ENCODE peak calls at places on chromosomes 13 and 19, in nine cellular contexts. One of them, this sample, is unnamed.

GRCh38 chr19:44689290-44690130 is 9.4 kb upstream of the CEACAM16 start:
- DNase-seq in stimulated activated CD4-positive, alpha-beta T cell treated with anti-CD3 and anti-CD28 coated beads, Interleukin-2, amount 100 ng/mL, for 24 hours: peak
- DNase-seq in RKO: peak
- DNase-seq in prostate gland: peak
- DNase-seq in HT1080: peak
- DNase-seq in nucleus accumbens: peak
- DNase-seq in omental fat pad: peak
- DNase-seq in anterior cingulate cortex: peak
- DNase-seq in effector memory CD8-positive, alpha-beta T cell: peak
- DNase-seq in this sample: peak

GRCh38 chr13:44921478-44921877 is 67.8 kb downstream of the NUFIP1 start:
- DNase-seq in HT1080: no peak
- DNase-seq in anterior cingulate cortex: no peak
- DNase-seq in omental fat pad: no peak
- DNase-seq in nucleus accumbens: no peak
- DNase-seq in prostate gland: no peak
- DNase-seq in stimulated activated CD4-positive, alpha-beta T cell treated with anti-CD3 and anti-CD28 coated beads, Interleukin-2, amount 100 ng/mL, for 24 hours: no peak
- DNase-seq in effector memory CD8-positive, alpha-beta T cell: no peak
- DNase-seq in RKO: no peak
- DNase-seq in this sample: no peak

GRCh38 chr13:80276371-80277289 is 64.3 kb downstream of the SPRY2 start:
- DNase-seq in omental fat pad: no peak
- DNase-seq in nucleus accumbens: no peak
- DNase-seq in stimulated activated CD4-positive, alpha-beta T cell treated with anti-CD3 and anti-CD28 coated beads, Interleukin-2, amount 100 ng/mL, for 24 hours: no peak
- DNase-seq in RKO: no peak
- DNase-seq in prostate gland: no peak
- DNase-seq in HT1080: peak
- DNase-seq in anterior cingulate cortex: peak
- DNase-seq in effector memory CD8-positive, alpha-beta T cell: no peak
- DNase-seq in this sample: peak

GRCh38 chr19:4393947-4394590 is 6.3 kb downstream of the SH3GL1 start:
- DNase-seq in nucleus accumbens: no peak
- DNase-seq in prostate gland: no peak
- DNase-seq in RKO: no peak
- DNase-seq in anterior cingulate cortex: no peak
- DNase-seq in effector memory CD8-positive, alpha-beta T cell: no peak
- DNase-seq in HT1080: no peak
- DNase-seq in stimulated activated CD4-positive, alpha-beta T cell treated with anti-CD3 and anti-CD28 coated beads, Interleukin-2, amount 100 ng/mL, for 24 hours: no peak
- DNase-seq in omental fat pad: no peak
- DNase-seq in this sample: no peak

GRCh38 chr19:18438331-18439024 is 545 bp upstream of the ISYNA1 start:
- DNase-seq in prostate gland: peak
- DNase-seq in effector memory CD8-positive, alpha-beta T cell: peak
- DNase-seq in omental fat pad: no peak
- DNase-seq in HT1080: no peak
- DNase-seq in RKO: no peak
- DNase-seq in anterior cingulate cortex: no peak
- DNase-seq in stimulated activated CD4-positive, alpha-beta T cell treated with anti-CD3 and anti-CD28 coated beads, Interleukin-2, amount 100 ng/mL, for 24 hours: no peak
- DNase-seq in nucleus accumbens: no peak
- DNase-seq in this sample: no peak

GRCh38 chr19:11091343-11092153 is 2.3 kb downstream of the LDLR start:
- DNase-seq in prostate gland: peak
- DNase-seq in omental fat pad: no peak
- DNase-seq in anterior cingulate cortex: peak
- DNase-seq in nucleus accumbens: no peak
- DNase-seq in effector memory CD8-positive, alpha-beta T cell: peak
- DNase-seq in HT1080: peak
- DNase-seq in stimulated activated CD4-positive, alpha-beta T cell treated with anti-CD3 and anti-CD28 coated beads, Interleukin-2, amount 100 ng/mL, for 24 hours: peak
- DNase-seq in RKO: peak
- DNase-seq in this sample: no peak

GRCh38 chr13:73082471-73082870 is 23.7 kb downstream of the KLF5 start:
- DNase-seq in nucleus accumbens: no peak
- DNase-seq in HT1080: no peak
- DNase-seq in effector memory CD8-positive, alpha-beta T cell: no peak
- DNase-seq in stimulated activated CD4-positive, alpha-beta T cell treated with anti-CD3 and anti-CD28 coated beads, Interleukin-2, amount 100 ng/mL, for 24 hours: no peak
- DNase-seq in omental fat pad: no peak
- DNase-seq in prostate gland: no peak
- DNase-seq in anterior cingulate cortex: no peak
- DNase-seq in RKO: no peak
- DNase-seq in this sample: no peak

GRCh38 chr13:19822673-19823072 is 39.9 kb upstream of the PSPC1 start:
- DNase-seq in effector memory CD8-positive, alpha-beta T cell: no peak
- DNase-seq in omental fat pad: no peak
- DNase-seq in nucleus accumbens: no peak
- DNase-seq in anterior cingulate cortex: no peak
- DNase-seq in HT1080: no peak
- DNase-seq in prostate gland: no peak
- DNase-seq in RKO: no peak
- DNase-seq in stimulated activated CD4-positive, alpha-beta T cell treated with anti-CD3 and anti-CD28 coated beads, Interleukin-2, amount 100 ng/mL, for 24 hours: no peak
- DNase-seq in this sample: no peak

GRCh38 chr13:37136187-37136586 is 30.7 kb upstream of the CSNK1A1L start:
- DNase-seq in nucleus accumbens: no peak
- DNase-seq in stimulated activated CD4-positive, alpha-beta T cell treated with anti-CD3 and anti-CD28 coated beads, Interleukin-2, amount 100 ng/mL, for 24 hours: no peak
- DNase-seq in RKO: no peak
- DNase-seq in HT1080: no peak
- DNase-seq in prostate gland: no peak
- DNase-seq in effector memory CD8-positive, alpha-beta T cell: no peak
- DNase-seq in omental fat pad: no peak
- DNase-seq in anterior cingulate cortex: no peak
- DNase-seq in this sample: no peak

GRCh38 chr19:53195265-53195879 is 2.2 kb upstream of the ZNF665 start:
- DNase-seq in HT1080: peak
- DNase-seq in anterior cingulate cortex: peak
- DNase-seq in stimulated activated CD4-positive, alpha-beta T cell treated with anti-CD3 and anti-CD28 coated beads, Interleukin-2, amount 100 ng/mL, for 24 hours: peak
- DNase-seq in nucleus accumbens: peak
- DNase-seq in prostate gland: peak
- DNase-seq in RKO: peak
- DNase-seq in effector memory CD8-positive, alpha-beta T cell: peak
- DNase-seq in omental fat pad: peak
- DNase-seq in this sample: peak

GRCh38 chr13:98411617-98412310 is 165.1 kb downstream of the STK24 start:
- DNase-seq in omental fat pad: no peak
- DNase-seq in effector memory CD8-positive, alpha-beta T cell: no peak
- DNase-seq in stimulated activated CD4-positive, alpha-beta T cell treated with anti-CD3 and anti-CD28 coated beads, Interleukin-2, amount 100 ng/mL, for 24 hours: no peak
- DNase-seq in HT1080: no peak
- DNase-seq in RKO: no peak
- DNase-seq in nucleus accumbens: no peak
- DNase-seq in anterior cingulate cortex: no peak
- DNase-seq in prostate gland: no peak
- DNase-seq in this sample: no peak

GRCh38 chr19:33368074-33368864 is 5.2 kb upstream of the CEBPG start:
- DNase-seq in stimulated activated CD4-positive, alpha-beta T cell treated with anti-CD3 and anti-CD28 coated beads, Interleukin-2, amount 100 ng/mL, for 24 hours: no peak
- DNase-seq in HT1080: peak
- DNase-seq in effector memory CD8-positive, alpha-beta T cell: no peak
- DNase-seq in prostate gland: no peak
- DNase-seq in nucleus accumbens: no peak
- DNase-seq in RKO: peak
- DNase-seq in omental fat pad: no peak
- DNase-seq in anterior cingulate cortex: no peak
- DNase-seq in this sample: no peak

GRCh38 chr19:46426506-46427162 is 2.1 kb downstream of the PNMA8C start:
- DNase-seq in nucleus accumbens: peak
- DNase-seq in prostate gland: peak
- DNase-seq in omental fat pad: no peak
- DNase-seq in RKO: no peak
- DNase-seq in HT1080: peak
- DNase-seq in anterior cingulate cortex: peak
- DNase-seq in effector memory CD8-positive, alpha-beta T cell: no peak
- DNase-seq in stimulated activated CD4-positive, alpha-beta T cell treated with anti-CD3 and anti-CD28 coated beads, Interleukin-2, amount 100 ng/mL, for 24 hours: peak
- DNase-seq in this sample: peak

GRCh38 chr13:74629985-74630384 is 495.8 kb upstream of the KLF12 start:
- DNase-seq in HT1080: no peak
- DNase-seq in omental fat pad: no peak
- DNase-seq in stimulated activated CD4-positive, alpha-beta T cell treated with anti-CD3 and anti-CD28 coated beads, Interleukin-2, amount 100 ng/mL, for 24 hours: no peak
- DNase-seq in prostate gland: no peak
- DNase-seq in nucleus accumbens: no peak
- DNase-seq in anterior cingulate cortex: no peak
- DNase-seq in RKO: no peak
- DNase-seq in effector memory CD8-positive, alpha-beta T cell: no peak
- DNase-seq in this sample: no peak

GRCh38 chr19:35225951-35226350 is 2.6 kb downstream of the FAM187B start:
- DNase-seq in stimulated activated CD4-positive, alpha-beta T cell treated with anti-CD3 and anti-CD28 coated beads, Interleukin-2, amount 100 ng/mL, for 24 hours: no peak
- DNase-seq in prostate gland: no peak
- DNase-seq in effector memory CD8-positive, alpha-beta T cell: no peak
- DNase-seq in HT1080: no peak
- DNase-seq in nucleus accumbens: no peak
- DNase-seq in anterior cingulate cortex: no peak
- DNase-seq in omental fat pad: no peak
- DNase-seq in RKO: no peak
- DNase-seq in this sample: no peak

GRCh38 chr19:50205681-50206138 is 2.3 kb downstream of the MYH14 start:
- DNase-seq in prostate gland: peak
- DNase-seq in nucleus accumbens: no peak
- DNase-seq in stimulated activated CD4-positive, alpha-beta T cell treated with anti-CD3 and anti-CD28 coated beads, Interleukin-2, amount 100 ng/mL, for 24 hours: no peak
- DNase-seq in anterior cingulate cortex: no peak
- DNase-seq in HT1080: no peak
- DNase-seq in effector memory CD8-positive, alpha-beta T cell: no peak
- DNase-seq in omental fat pad: no peak
- DNase-seq in RKO: no peak
- DNase-seq in this sample: no peak

GRCh38 chr13:38879278-38879677 is 111.4 kb downstream of the STOML3 start:
- DNase-seq in prostate gland: no peak
- DNase-seq in RKO: no peak
- DNase-seq in anterior cingulate cortex: no peak
- DNase-seq in nucleus accumbens: no peak
- DNase-seq in stimulated activated CD4-positive, alpha-beta T cell treated with anti-CD3 and anti-CD28 coated beads, Interleukin-2, amount 100 ng/mL, for 24 hours: no peak
- DNase-seq in effector memory CD8-positive, alpha-beta T cell: no peak
- DNase-seq in omental fat pad: no peak
- DNase-seq in HT1080: no peak
- DNase-seq in this sample: no peak

GRCh38 chr19:42132030-42132628 is at the start of gene POU2F2:
- DNase-seq in RKO: no peak
- DNase-seq in HT1080: peak
- DNase-seq in nucleus accumbens: no peak
- DNase-seq in anterior cingulate cortex: no peak
- DNase-seq in prostate gland: no peak
- DNase-seq in effector memory CD8-positive, alpha-beta T cell: peak
- DNase-seq in omental fat pad: no peak
- DNase-seq in stimulated activated CD4-positive, alpha-beta T cell treated with anti-CD3 and anti-CD28 coated beads, Interleukin-2, amount 100 ng/mL, for 24 hours: peak
- DNase-seq in this sample: no peak

GRCh38 chr13:100657881-100658315 is 16.7 kb downstream of the TMTC4 start:
- DNase-seq in RKO: no peak
- DNase-seq in prostate gland: no peak
- DNase-seq in anterior cingulate cortex: peak
- DNase-seq in omental fat pad: no peak
- DNase-seq in HT1080: no peak
- DNase-seq in nucleus accumbens: peak
- DNase-seq in stimulated activated CD4-positive, alpha-beta T cell treated with anti-CD3 and anti-CD28 coated beads, Interleukin-2, amount 100 ng/mL, for 24 hours: no peak
- DNase-seq in effector memory CD8-positive, alpha-beta T cell: no peak
- DNase-seq in this sample: peak

GRCh38 chr13:111174377-111174776 is 59.3 kb downstream of the ARHGEF7 start:
- DNase-seq in RKO: no peak
- DNase-seq in effector memory CD8-positive, alpha-beta T cell: no peak
- DNase-seq in HT1080: no peak
- DNase-seq in omental fat pad: no peak
- DNase-seq in prostate gland: no peak
- DNase-seq in nucleus accumbens: no peak
- DNase-seq in anterior cingulate cortex: no peak
- DNase-seq in stimulated activated CD4-positive, alpha-beta T cell treated with anti-CD3 and anti-CD28 coated beads, Interleukin-2, amount 100 ng/mL, for 24 hours: no peak
- DNase-seq in this sample: no peak

GRCh38 chr19:7654401-7654800 is 14.4 kb upstream of the RETN start:
- DNase-seq in effector memory CD8-positive, alpha-beta T cell: no peak
- DNase-seq in prostate gland: no peak
- DNase-seq in nucleus accumbens: no peak
- DNase-seq in omental fat pad: no peak
- DNase-seq in anterior cingulate cortex: no peak
- DNase-seq in stimulated activated CD4-positive, alpha-beta T cell treated with anti-CD3 and anti-CD28 coated beads, Interleukin-2, amount 100 ng/mL, for 24 hours: no peak
- DNase-seq in RKO: no peak
- DNase-seq in HT1080: no peak
- DNase-seq in this sample: no peak

GRCh38 chr19:54189020-54189667 is at the start of gene MBOAT7:
- DNase-seq in anterior cingulate cortex: no peak
- DNase-seq in effector memory CD8-positive, alpha-beta T cell: no peak
- DNase-seq in nucleus accumbens: no peak
- DNase-seq in prostate gland: no peak
- DNase-seq in stimulated activated CD4-positive, alpha-beta T cell treated with anti-CD3 and anti-CD28 coated beads, Interleukin-2, amount 100 ng/mL, for 24 hours: no peak
- DNase-seq in HT1080: no peak
- DNase-seq in omental fat pad: no peak
- DNase-seq in RKO: no peak
- DNase-seq in this sample: no peak

GRCh38 chr19:22140356-22140755 is 56.4 kb downstream of the ZNF676 start:
- DNase-seq in prostate gland: no peak
- DNase-seq in effector memory CD8-positive, alpha-beta T cell: no peak
- DNase-seq in nucleus accumbens: no peak
- DNase-seq in anterior cingulate cortex: no peak
- DNase-seq in stimulated activated CD4-positive, alpha-beta T cell treated with anti-CD3 and anti-CD28 coated beads, Interleukin-2, amount 100 ng/mL, for 24 hours: no peak
- DNase-seq in RKO: no peak
- DNase-seq in omental fat pad: no peak
- DNase-seq in HT1080: no peak
- DNase-seq in this sample: no peak

GRCh38 chr19:17471410-17472125 is 1.2 kb downstream of the SLC27A1 start:
- DNase-seq in anterior cingulate cortex: no peak
- DNase-seq in HT1080: no peak
- DNase-seq in effector memory CD8-positive, alpha-beta T cell: no peak
- DNase-seq in nucleus accumbens: no peak
- DNase-seq in stimulated activated CD4-positive, alpha-beta T cell treated with anti-CD3 and anti-CD28 coated beads, Interleukin-2, amount 100 ng/mL, for 24 hours: no peak
- DNase-seq in RKO: no peak
- DNase-seq in prostate gland: peak
- DNase-seq in omental fat pad: no peak
- DNase-seq in this sample: no peak

GRCh38 chr19:46040952-46041500 is at the start of gene IGFL4:
- DNase-seq in anterior cingulate cortex: no peak
- DNase-seq in prostate gland: no peak
- DNase-seq in effector memory CD8-positive, alpha-beta T cell: no peak
- DNase-seq in omental fat pad: no peak
- DNase-seq in HT1080: no peak
- DNase-seq in nucleus accumbens: no peak
- DNase-seq in stimulated activated CD4-positive, alpha-beta T cell treated with anti-CD3 and anti-CD28 coated beads, Interleukin-2, amount 100 ng/mL, for 24 hours: no peak
- DNase-seq in RKO: no peak
- DNase-seq in this sample: no peak

GRCh38 chr19:2113436-2114211 is 16.9 kb downstream of the IZUMO4 start:
- DNase-seq in stimulated activated CD4-positive, alpha-beta T cell treated with anti-CD3 and anti-CD28 coated beads, Interleukin-2, amount 100 ng/mL, for 24 hours: no peak
- DNase-seq in prostate gland: no peak
- DNase-seq in RKO: no peak
- DNase-seq in nucleus accumbens: no peak
- DNase-seq in effector memory CD8-positive, alpha-beta T cell: no peak
- DNase-seq in HT1080: peak
- DNase-seq in omental fat pad: no peak
- DNase-seq in anterior cingulate cortex: no peak
- DNase-seq in this sample: no peak

This sample was measured in occipital lobe.